ENCODE peak calls at places on chromosomes 2 and 18, in nine cellular contexts. One of them, this sample, is unnamed.
A peak's percentile ranks its signal among the peaks of the same experiment; 100 is the strongest.

GRCh38 chr2:64137567-64137966 is 6.7 kb downstream of the PELI1 start:
- DNase-seq in body of pancreas: no peak
- DNase-seq in K562: peak; percentile 14
- DNase-seq in mucosa of descending colon: no peak
- DNase-seq in AG10803: no peak
- DNase-seq in WERI-Rb-1: no peak
- DNase-seq in brain microvascular endothelial cell: no peak
- DNase-seq in HFF-Myc: no peak
- DNase-seq in retinal pigment epithelial cell: no peak
- DNase-seq in this sample: no peak

GRCh38 chr2:201322772-201323171 is 34.4 kb downstream of the FLACC1 start:
- DNase-seq in body of pancreas: no peak
- DNase-seq in K562: no peak
- DNase-seq in mucosa of descending colon: no peak
- DNase-seq in AG10803: no peak
- DNase-seq in WERI-Rb-1: no peak
- DNase-seq in brain microvascular endothelial cell: no peak
- DNase-seq in HFF-Myc: no peak
- DNase-seq in retinal pigment epithelial cell: no peak
- DNase-seq in this sample: no peak

GRCh38 chr18:28485210-28485801 is 308.4 kb upstream of the CDH2 start:
- DNase-seq in body of pancreas: no peak
- DNase-seq in K562: no peak
- DNase-seq in mucosa of descending colon: no peak
- DNase-seq in AG10803: no peak
- DNase-seq in WERI-Rb-1: no peak
- DNase-seq in brain microvascular endothelial cell: no peak
- DNase-seq in HFF-Myc: no peak
- DNase-seq in retinal pigment epithelial cell: no peak
- DNase-seq in this sample: no peak

GRCh38 chr2:38212312-38212711 is 136.4 kb upstream of the CYP1B1 start:
- DNase-seq in body of pancreas: no peak
- DNase-seq in K562: no peak
- DNase-seq in mucosa of descending colon: no peak
- DNase-seq in AG10803: no peak
- DNase-seq in WERI-Rb-1: no peak
- DNase-seq in brain microvascular endothelial cell: no peak
- DNase-seq in HFF-Myc: no peak
- DNase-seq in retinal pigment epithelial cell: no peak
- DNase-seq in this sample: no peak

GRCh38 chr2:240306185-240306584 is 129.3 kb upstream of the GPC1 start:
- DNase-seq in body of pancreas: peak; percentile 2
- DNase-seq in K562: no peak
- DNase-seq in mucosa of descending colon: no peak
- DNase-seq in AG10803: no peak
- DNase-seq in WERI-Rb-1: no peak
- DNase-seq in brain microvascular endothelial cell: no peak
- DNase-seq in HFF-Myc: no peak
- DNase-seq in retinal pigment epithelial cell: no peak
- DNase-seq in this sample: no peak

GRCh38 chr2:135980450-135981080 is 4.9 kb downstream of the DARS1 start:
- DNase-seq in body of pancreas: no peak
- DNase-seq in K562: no peak
- DNase-seq in mucosa of descending colon: no peak
- DNase-seq in AG10803: no peak
- DNase-seq in WERI-Rb-1: no peak
- DNase-seq in brain microvascular endothelial cell: no peak
- DNase-seq in HFF-Myc: no peak
- DNase-seq in retinal pigment epithelial cell: no peak
- DNase-seq in this sample: no peak

GRCh38 chr2:240685771-240686371 is 3.2 kb upstream of the AQP12B start:
- DNase-seq in body of pancreas: peak; percentile 84
- DNase-seq in K562: peak; percentile 24
- DNase-seq in mucosa of descending colon: peak; percentile 69
- DNase-seq in AG10803: no peak
- DNase-seq in WERI-Rb-1: no peak
- DNase-seq in brain microvascular endothelial cell: no peak
- DNase-seq in HFF-Myc: no peak
- DNase-seq in retinal pigment epithelial cell: no peak
- DNase-seq in this sample: no peak

GRCh38 chr2:97911210-97911921 is 84.4 kb downstream of the TMEM131 start:
- DNase-seq in body of pancreas: no peak
- DNase-seq in K562: peak; percentile 35
- DNase-seq in mucosa of descending colon: no peak
- DNase-seq in AG10803: peak; percentile 10
- DNase-seq in WERI-Rb-1: no peak
- DNase-seq in brain microvascular endothelial cell: peak; percentile 25
- DNase-seq in HFF-Myc: no peak
- DNase-seq in retinal pigment epithelial cell: no peak
- DNase-seq in this sample: no peak

GRCh38 chr2:33322099-33322498 is 154.3 kb upstream of the RASGRP3 start:
- DNase-seq in body of pancreas: peak; percentile 19
- DNase-seq in K562: no peak
- DNase-seq in mucosa of descending colon: no peak
- DNase-seq in AG10803: peak; percentile 78
- DNase-seq in WERI-Rb-1: no peak
- DNase-seq in brain microvascular endothelial cell: peak; percentile 40
- DNase-seq in HFF-Myc: no peak
- DNase-seq in retinal pigment epithelial cell: no peak
- DNase-seq in this sample: no peak

GRCh38 chr2:14520385-14520945 is 112.1 kb upstream of the LRATD1 start:
- DNase-seq in body of pancreas: no peak
- DNase-seq in K562: no peak
- DNase-seq in mucosa of descending colon: no peak
- DNase-seq in AG10803: no peak
- DNase-seq in WERI-Rb-1: no peak
- DNase-seq in brain microvascular endothelial cell: no peak
- DNase-seq in HFF-Myc: no peak
- DNase-seq in retinal pigment epithelial cell: no peak
- DNase-seq in this sample: no peak

GRCh38 chr2:39902103-39902502 is 123.0 kb upstream of the THUMPD2 start:
- DNase-seq in body of pancreas: no peak
- DNase-seq in K562: no peak
- DNase-seq in mucosa of descending colon: no peak
- DNase-seq in AG10803: peak; percentile 50
- DNase-seq in WERI-Rb-1: no peak
- DNase-seq in brain microvascular endothelial cell: peak; percentile 73
- DNase-seq in HFF-Myc: peak; percentile 10
- DNase-seq in retinal pigment epithelial cell: no peak
- DNase-seq in this sample: no peak

GRCh38 chr2:216622526-216622925 is 10.7 kb upstream of the IGFBP2 start:
- DNase-seq in body of pancreas: no peak
- DNase-seq in K562: no peak
- DNase-seq in mucosa of descending colon: no peak
- DNase-seq in AG10803: no peak
- DNase-seq in WERI-Rb-1: no peak
- DNase-seq in brain microvascular endothelial cell: no peak
- DNase-seq in HFF-Myc: no peak
- DNase-seq in retinal pigment epithelial cell: no peak
- DNase-seq in this sample: no peak

GRCh38 chr2:199228887-199229819 is 228.6 kb downstream of the SATB2 start:
- DNase-seq in body of pancreas: no peak
- DNase-seq in K562: peak; percentile 10
- DNase-seq in mucosa of descending colon: no peak
- DNase-seq in AG10803: peak; percentile 97
- DNase-seq in WERI-Rb-1: no peak
- DNase-seq in brain microvascular endothelial cell: peak; percentile 82
- DNase-seq in HFF-Myc: peak; percentile 94
- DNase-seq in retinal pigment epithelial cell: peak; percentile 50
- DNase-seq in this sample: no peak

GRCh38 chr2:127640082-127641072 is 5.6 kb upstream of the GPR17 start:
- DNase-seq in body of pancreas: no peak
- DNase-seq in K562: no peak
- DNase-seq in mucosa of descending colon: peak; percentile 65
- DNase-seq in AG10803: no peak
- DNase-seq in WERI-Rb-1: peak; percentile 80
- DNase-seq in brain microvascular endothelial cell: no peak
- DNase-seq in HFF-Myc: no peak
- DNase-seq in retinal pigment epithelial cell: no peak
- DNase-seq in this sample: no peak
- TF ChIP-seq CTCF in body of pancreas: no peak
- TF ChIP-seq CTCF in K562: no peak
- TF ChIP-seq CTCF in mucosa of descending colon: no peak
- TF ChIP-seq CTCF in AG10803: peak; percentile 18
- TF ChIP-seq CTCF in WERI-Rb-1: peak; percentile 85
- TF ChIP-seq CTCF in brain microvascular endothelial cell: peak; percentile 49
- TF ChIP-seq CTCF in HFF-Myc: peak; percentile 31
- TF ChIP-seq CTCF in retinal pigment epithelial cell: peak; percentile 34
- TF ChIP-seq CTCF in this sample: peak; percentile 21

DNA sequence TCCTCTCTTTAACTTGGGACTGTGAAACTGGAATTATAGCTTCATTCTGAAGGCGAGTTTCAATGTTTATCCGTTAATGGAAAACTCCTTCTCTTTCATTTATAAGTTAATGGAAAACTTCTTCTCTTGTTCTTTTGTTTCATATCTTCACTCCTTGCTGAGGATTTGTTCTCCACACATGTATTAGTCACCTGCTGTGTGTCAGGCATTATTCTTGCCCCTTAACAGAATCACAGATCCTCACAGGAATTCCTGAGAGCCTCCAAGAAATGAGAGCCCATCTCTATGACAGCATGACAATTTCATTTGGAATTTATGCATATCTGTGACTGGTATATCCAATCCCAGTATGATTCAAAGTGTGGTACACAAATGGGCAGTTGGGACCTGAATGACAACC is 545.8 kb downstream of the BCL11A start:
- DNase-seq in body of pancreas: no peak
- DNase-seq in K562: no peak
- DNase-seq in mucosa of descending colon: no peak
- DNase-seq in AG10803: no peak
- DNase-seq in WERI-Rb-1: no peak
- DNase-seq in brain microvascular endothelial cell: no peak
- DNase-seq in HFF-Myc: no peak
- DNase-seq in retinal pigment epithelial cell: no peak
- DNase-seq in this sample: no peak
- TF ChIP-seq CTCF in body of pancreas: no peak
- TF ChIP-seq CTCF in K562: no peak
- TF ChIP-seq CTCF in mucosa of descending colon: no peak
- TF ChIP-seq CTCF in AG10803: no peak
- TF ChIP-seq CTCF in WERI-Rb-1: no peak
- TF ChIP-seq CTCF in brain microvascular endothelial cell: no peak
- TF ChIP-seq CTCF in HFF-Myc: no peak
- TF ChIP-seq CTCF in retinal pigment epithelial cell: no peak
- TF ChIP-seq CTCF in this sample: no peak

GRCh38 chr2:8857709-8858108 is 20.3 kb upstream of the KIDINS220 start:
- DNase-seq in body of pancreas: no peak
- DNase-seq in K562: no peak
- DNase-seq in mucosa of descending colon: no peak
- DNase-seq in AG10803: no peak
- DNase-seq in WERI-Rb-1: no peak
- DNase-seq in brain microvascular endothelial cell: peak; percentile 35
- DNase-seq in HFF-Myc: no peak
- DNase-seq in retinal pigment epithelial cell: peak; percentile 39
- DNase-seq in this sample: no peak

GRCh38 chr2:8860239-8860638 is 22.8 kb upstream of the KIDINS220 start:
- DNase-seq in body of pancreas: no peak
- DNase-seq in K562: no peak
- DNase-seq in mucosa of descending colon: no peak
- DNase-seq in AG10803: no peak
- DNase-seq in WERI-Rb-1: no peak
- DNase-seq in brain microvascular endothelial cell: no peak
- DNase-seq in HFF-Myc: no peak
- DNase-seq in retinal pigment epithelial cell: no peak
- DNase-seq in this sample: no peak

GRCh38 chr2:8855019-8855418 is 17.6 kb upstream of the KIDINS220 start:
- DNase-seq in body of pancreas: no peak
- DNase-seq in K562: no peak
- DNase-seq in mucosa of descending colon: no peak
- DNase-seq in AG10803: no peak
- DNase-seq in WERI-Rb-1: no peak
- DNase-seq in brain microvascular endothelial cell: no peak
- DNase-seq in HFF-Myc: no peak
- DNase-seq in retinal pigment epithelial cell: no peak
- DNase-seq in this sample: no peak

GRCh38 chr2:8853406-8853805 is 16.0 kb upstream of the KIDINS220 start:
- DNase-seq in body of pancreas: no peak
- DNase-seq in K562: peak; percentile 21
- DNase-seq in mucosa of descending colon: no peak
- DNase-seq in AG10803: no peak
- DNase-seq in WERI-Rb-1: no peak
- DNase-seq in brain microvascular endothelial cell: no peak
- DNase-seq in HFF-Myc: no peak
- DNase-seq in retinal pigment epithelial cell: no peak
- DNase-seq in this sample: no peak

DNA sequence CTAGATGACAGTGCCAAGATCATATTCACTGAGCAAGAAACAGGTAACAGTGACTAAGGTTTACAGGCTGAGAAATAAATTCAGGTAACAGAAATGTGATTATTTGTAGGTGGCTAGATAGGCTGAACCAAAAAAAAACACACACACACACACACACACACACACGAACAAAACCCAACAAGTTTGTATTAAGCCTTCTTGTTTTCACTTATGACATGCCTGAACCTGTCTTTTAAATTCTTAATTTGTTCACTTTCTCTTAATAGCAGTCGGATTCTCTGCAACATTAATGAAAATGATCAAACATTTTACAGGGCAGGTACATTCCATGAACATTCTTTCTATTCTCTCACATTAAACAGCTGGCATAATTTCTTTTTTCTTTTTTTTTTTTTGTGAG is 18.8 kb upstream of the KIDINS220 start:
- DNase-seq in body of pancreas: no peak
- DNase-seq in K562: no peak
- DNase-seq in mucosa of descending colon: no peak
- DNase-seq in AG10803: no peak
- DNase-seq in WERI-Rb-1: no peak
- DNase-seq in brain microvascular endothelial cell: no peak
- DNase-seq in HFF-Myc: no peak
- DNase-seq in retinal pigment epithelial cell: no peak
- DNase-seq in this sample: no peak
- TF ChIP-seq CTCF in body of pancreas: no peak
- TF ChIP-seq CTCF in K562: no peak
- TF ChIP-seq CTCF in mucosa of descending colon: no peak
- TF ChIP-seq CTCF in AG10803: no peak
- TF ChIP-seq CTCF in WERI-Rb-1: no peak
- TF ChIP-seq CTCF in brain microvascular endothelial cell: no peak
- TF ChIP-seq CTCF in HFF-Myc: no peak
- TF ChIP-seq CTCF in retinal pigment epithelial cell: no peak
- TF ChIP-seq CTCF in this sample: no peak

DNA sequence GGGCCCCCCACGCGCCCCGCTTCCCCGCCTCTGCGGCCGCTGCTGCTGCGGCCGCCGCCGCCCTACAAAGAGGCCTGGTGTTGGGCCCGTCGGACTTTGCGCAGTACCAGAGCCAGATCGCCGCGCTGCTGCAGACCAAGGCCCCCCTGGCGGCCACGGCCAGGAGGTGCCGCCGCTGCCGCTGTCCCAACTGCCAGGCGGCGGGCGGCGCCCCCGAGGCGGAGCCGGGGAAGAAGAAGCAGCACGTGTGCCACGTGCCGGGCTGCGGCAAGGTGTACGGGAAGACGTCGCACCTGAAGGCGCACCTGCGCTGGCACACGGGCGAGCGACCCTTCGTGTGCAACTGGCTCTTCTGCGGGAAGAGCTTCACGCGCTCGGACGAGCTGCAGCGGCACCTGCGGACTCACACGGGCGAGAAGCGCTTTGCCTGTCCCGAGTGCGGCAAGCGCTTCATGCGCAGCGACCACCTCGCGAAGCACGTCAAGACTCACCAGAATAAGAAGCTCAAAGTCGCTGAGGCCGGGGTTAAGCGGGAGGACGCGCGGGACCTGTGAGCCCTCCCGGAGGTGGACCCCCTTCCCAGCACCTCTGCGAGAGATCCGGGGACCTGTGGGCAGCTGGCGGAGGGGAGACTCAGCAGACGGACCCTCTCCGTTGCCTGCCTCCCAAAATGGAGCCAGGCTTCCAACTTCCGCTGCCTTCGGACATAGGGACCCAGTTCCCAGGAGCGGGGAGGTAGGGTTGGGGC is 1.9 kb downstream of the SP5 start:
- DNase-seq in body of pancreas: peak; percentile 29
- DNase-seq in K562: no peak
- DNase-seq in mucosa of descending colon: peak; percentile 61
- DNase-seq in AG10803: peak; percentile 31
- DNase-seq in WERI-Rb-1: no peak
- DNase-seq in brain microvascular endothelial cell: no peak
- DNase-seq in HFF-Myc: peak; percentile 6
- DNase-seq in retinal pigment epithelial cell: no peak
- DNase-seq in this sample: peak; percentile 52
- TF ChIP-seq CTCF in body of pancreas: peak; percentile 39
- TF ChIP-seq CTCF in K562: no peak
- TF ChIP-seq CTCF in mucosa of descending colon: peak; percentile 47
- TF ChIP-seq CTCF in AG10803: peak; percentile 30
- TF ChIP-seq CTCF in WERI-Rb-1: no peak
- TF ChIP-seq CTCF in brain microvascular endothelial cell: peak; percentile 56
- TF ChIP-seq CTCF in HFF-Myc: peak; percentile 45
- TF ChIP-seq CTCF in retinal pigment epithelial cell: peak; percentile 54
- TF ChIP-seq CTCF in this sample: peak; percentile 76